ENCODE peak calls at places on chromosomes 3 and 15, in nine cellular contexts. L is HL-60; K is cardiac muscle cell; V is CD4-positive, alpha-beta T cell; A is endothelial cell; S is progenitor cell of endocrine pancreas; Z is CD8-positive, alpha-beta T cell; Q is tibial artery; M is lower lobe of right lung. T is an unnamed sample.

GRCh38 chr15:40932625-40933519 is 3.7 kb downstream of the DLL4 start:
- DNase-seq in Z (no peak), M (no peak), A (no peak), V (no peak), L (no peak), K (no peak), Q (no peak), S (no peak), T (no peak)

GRCh38 chr15:83053151-83053550 is 13.9 kb downstream of the BTBD1 start:
- DNase-seq in Q (no peak), S (no peak), L (no peak), M (no peak), V (no peak), Z (no peak), K (no peak), A (no peak), T (no peak)

GRCh38 chr3:46065294-46065705 is 38.0 kb upstream of the XCR1 start:
- DNase-seq in A (no peak), S (no peak), M (no peak), K (no peak), L (no peak), Z (peak; percentile 68), V (peak; percentile 66), Q (no peak), T (no peak)

GRCh38 chr15:64865998-64866520 is 24.3 kb downstream of the PLEKHO2 start:
- DNase-seq in M (no peak), Z (no peak), V (no peak), Q (no peak), A (no peak), K (peak; percentile 32), S (no peak), L (no peak), T (no peak)

GRCh38 chr3:99324854-99325253 is 313.5 kb upstream of the COL8A1 start:
- DNase-seq in L (no peak), M (no peak), Z (no peak), Q (no peak), S (no peak), A (no peak), K (no peak), V (no peak), T (no peak)

GRCh38 chr15:72584006-72584405 is 70.5 kb upstream of the GOLGA6B start:
- DNase-seq in Q (no peak), S (no peak), V (no peak), M (no peak), L (no peak), A (no peak), Z (no peak), K (peak; percentile 8), T (no peak)

GRCh38 chr3:196837819-196838420 is 29.8 kb upstream of the SENP5 start:
- DNase-seq in S (no peak), M (peak; percentile 68), L (peak; percentile 62), Z (peak; percentile 59), V (peak; percentile 65), Q (peak; percentile 77), K (peak; percentile 71), A (peak; percentile 68), T (peak; percentile 50)

GRCh38 chr15:32855942-32856341 is 138.1 kb downstream of the GREM1 start:
- DNase-seq in S (no peak), V (no peak), Q (no peak), M (no peak), K (peak; percentile 98), A (no peak), Z (no peak), L (no peak), T (no peak)

GRCh38 chr15:29018406-29018805 is 132.6 kb downstream of the APBA2 start:
- DNase-seq in Q (no peak), K (no peak), Z (no peak), S (no peak), V (no peak), L (no peak), A (no peak), M (no peak), T (no peak)

GRCh38 chr15:29364429-29365078 is 94.9 kb upstream of the NSMCE3 start:
- DNase-seq in L (no peak), A (no peak), M (no peak), K (peak; percentile 76), Z (no peak), S (no peak), V (no peak), Q (no peak), T (no peak)

GRCh38 chr15:40702077-40702476 is 7.1 kb downstream of the RAD51 start:
- DNase-seq in Q (no peak), K (peak; percentile 22), L (no peak), A (no peak), V (no peak), S (no peak), M (no peak), Z (no peak), T (no peak)

GRCh38 chr3:27963519-27963918 is 241.4 kb upstream of the EOMES start:
- DNase-seq in Z (no peak), L (no peak), K (no peak), S (no peak), M (no peak), Q (no peak), V (no peak), A (no peak), T (no peak)

DNA sequence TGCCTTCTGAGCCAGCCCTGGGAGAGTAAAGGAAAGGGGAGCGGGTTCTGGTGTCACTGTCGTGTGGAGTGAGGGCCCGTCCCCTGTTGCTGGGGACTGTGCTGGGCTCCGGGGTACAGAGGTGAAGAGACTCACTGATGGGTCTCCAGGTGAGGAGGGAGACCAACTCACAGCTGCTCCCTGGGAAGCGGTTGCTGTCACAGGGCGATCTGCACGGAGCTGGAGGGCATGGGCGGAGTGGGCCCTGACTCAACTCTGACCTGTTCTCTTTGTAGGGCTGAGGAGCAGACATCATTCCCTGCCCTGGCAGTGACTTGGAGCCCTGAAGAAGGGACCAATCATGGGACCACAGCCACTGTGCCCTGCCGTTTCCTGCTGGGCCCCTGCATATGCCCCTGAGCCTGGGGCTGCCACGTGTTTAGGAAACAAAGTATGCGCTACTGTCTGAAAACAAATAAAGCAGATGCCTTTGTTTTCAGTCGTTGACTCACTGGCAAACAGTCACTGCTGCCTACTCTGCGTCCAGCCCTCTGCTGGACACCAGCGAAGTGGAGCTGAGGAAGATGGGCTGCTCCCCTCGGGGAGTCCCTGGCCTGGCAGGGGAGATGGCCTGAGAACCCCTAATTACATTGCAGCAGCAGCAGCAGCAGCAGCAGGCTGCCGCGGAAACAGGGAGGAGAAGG is 22.9 kb upstream of the PLXNA1 start:
- DNase-seq in Q (no peak), A (peak; percentile 22), K (peak; percentile 43), Z (no peak), V (no peak), S (no peak), M (no peak), L (no peak), T (no peak)
- TF ChIP-seq CTCF in Q (no peak), A (no peak), K (peak; percentile 39), Z (no peak), V (no peak), S (peak; percentile 42), M (peak; percentile 7), L (no peak), T (no peak)

GRCh38 chr3:189490749-189491148 is 140.4 kb upstream of the TP63 start:
- DNase-seq in V (no peak), Q (no peak), L (no peak), A (no peak), K (no peak), Z (no peak), S (no peak), M (no peak), T (no peak)

GRCh38 chr3:189488241-189488767 is 142.9 kb upstream of the TP63 start:
- DNase-seq in M (no peak), A (no peak), L (no peak), Z (no peak), V (no peak), Q (no peak), S (no peak), K (peak; percentile 81), T (no peak)

GRCh38 chr3:189490337-189490736 is 140.9 kb upstream of the TP63 start:
- DNase-seq in Q (no peak), M (no peak), S (no peak), Z (no peak), V (no peak), L (no peak), K (no peak), A (no peak), T (no peak)

GRCh38 chr3:189486556-189486955 is 144.6 kb upstream of the TP63 start:
- DNase-seq in A (no peak), Z (no peak), V (no peak), K (no peak), S (no peak), Q (no peak), M (no peak), L (no peak), T (no peak)
- TF ChIP-seq CTCF in A (no peak), Z (no peak), V (no peak), K (no peak), S (no peak), Q (no peak), M (no peak), L (no peak), T (no peak)

DNA sequence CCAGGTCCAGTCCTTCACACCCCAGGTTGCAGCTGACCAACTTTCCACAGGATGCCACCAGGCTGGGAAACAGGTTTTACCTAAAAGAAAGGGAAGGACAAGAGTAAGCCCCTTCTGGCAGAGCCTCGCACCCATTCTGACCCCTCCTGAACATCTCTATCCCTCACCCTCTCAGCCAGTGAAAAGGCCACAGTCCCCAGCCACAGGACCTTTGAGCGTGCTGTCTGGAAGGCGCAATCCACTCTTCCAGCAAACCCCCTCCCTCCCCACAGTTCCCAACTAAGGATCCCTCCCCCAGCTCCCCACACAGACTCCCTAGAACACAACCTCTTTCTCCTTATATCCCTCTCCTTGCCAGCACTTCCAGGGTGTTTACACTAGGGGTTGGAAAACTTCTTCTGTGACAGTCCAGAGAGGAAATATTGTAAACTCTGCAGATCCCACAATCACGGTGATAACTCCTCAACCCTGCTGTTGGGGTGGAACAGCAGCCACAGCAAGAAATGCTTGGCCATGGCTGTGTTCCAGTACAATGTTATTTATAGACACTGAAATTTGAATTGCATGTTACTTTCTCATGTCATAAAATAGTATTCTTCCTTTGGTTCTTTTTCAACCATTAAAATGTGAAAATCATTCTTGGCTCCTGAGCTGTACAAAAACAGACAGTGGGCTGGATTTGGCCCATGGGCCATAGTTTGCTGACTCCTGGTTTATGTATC is 36.0 kb downstream of the FAM174B start:
- DNase-seq in Z (no peak), L (no peak), V (no peak), K (peak; percentile 81), M (no peak), S (no peak), Q (peak; percentile 52), A (no peak), T (no peak)
- TF ChIP-seq CTCF in Z (no peak), L (no peak), V (no peak), K (no peak), M (no peak), S (no peak), Q (no peak), A (no peak), T (no peak)

DNA sequence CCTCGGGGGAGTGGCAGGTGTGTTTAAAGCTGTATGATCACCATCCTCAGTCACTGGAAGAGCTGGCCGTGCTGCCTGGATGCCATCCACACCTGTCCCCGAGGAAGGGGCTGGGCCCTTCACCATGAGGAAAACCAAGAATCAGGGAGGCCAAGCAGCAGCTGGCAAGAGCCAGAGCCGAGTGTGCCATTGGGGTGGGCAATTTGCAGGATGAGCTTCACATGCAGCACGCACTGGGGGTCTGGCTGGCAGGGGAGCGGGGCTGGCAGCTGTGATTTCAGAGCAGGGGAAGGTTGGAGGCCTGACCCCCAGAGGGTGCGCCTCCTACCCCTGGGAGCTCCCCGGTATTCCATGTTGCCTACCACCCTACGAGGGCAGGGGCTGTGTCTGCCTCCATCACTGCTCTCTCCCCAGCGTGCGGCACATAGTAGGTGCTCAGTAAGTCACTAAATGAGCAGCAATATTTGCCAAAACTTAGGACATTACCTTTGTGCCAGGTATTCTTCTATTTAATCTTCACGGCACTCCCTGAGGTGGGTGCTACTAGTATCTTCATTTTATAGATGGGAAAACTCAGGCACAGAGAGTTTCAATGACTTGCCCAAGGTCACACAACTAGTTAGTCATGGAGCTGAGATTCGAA is 30.3 kb upstream of the IQSEC1 start:
- DNase-seq in L (no peak), V (no peak), M (peak; percentile 27), A (no peak), S (no peak), Q (no peak), K (no peak), Z (no peak), T (no peak)
- TF ChIP-seq CTCF in L (no peak), V (no peak), M (no peak), A (no peak), S (no peak), Q (no peak), K (no peak), Z (no peak), T (no peak)